ENCODE peak calls at places on chromosomes 4 and X, in eight cellular contexts. R, M, V, C, F, X, E and Q are unnamed samples. For H3K9me3, the result is how much of the 10 kb centered on the place peaks cover.

GRCh38 chr4:67106846-67107467 is 438.3 kb downstream of the CENPC start:
- DNase-seq in F (no peak), X (no peak), V (no peak), E (no peak), R (no peak), M (no peak), C (no peak), Q (no peak)

GRCh38 chr4:3077796-3078195 is 3.3 kb downstream of the HTT start:
- DNase-seq in C (no peak), F (no peak), X (no peak), V (no peak), M (no peak), R (no peak), E (no peak), Q (no peak)

GRCh38 chr4:126558596-126558995 is 1074.2 kb upstream of the INTU start:
- DNase-seq in E (no peak), R (no peak), M (no peak), X (no peak), F (no peak), V (no peak), C (no peak), Q (no peak)

GRCh38 chrX:40074959-40075332 is 22.8 kb downstream of the BCOR start:
- DNase-seq in V (no peak), E (no peak), C (no peak), F (no peak), R (no peak), M (no peak), X (no peak), Q (no peak)

GRCh38 chr4:8708401-8709021 is 115.9 kb downstream of the CPZ start:
- DNase-seq in C (no peak), M (peak), X (peak), R (peak), F (no peak), V (no peak), E (no peak), Q (peak)

GRCh38 chr4:190020790-190021717 is 6.0 kb downstream of the FRG2 start:
- DNase-seq in C (peak), V (no peak), M (peak), R (peak), E (no peak), X (no peak), F (peak), Q (no peak)

GRCh38 chrX:22081475-22082092 is 49.5 kb downstream of the PHEX start:
- DNase-seq in E (no peak), F (peak), R (peak), V (peak), C (peak), X (peak), M (peak), Q (peak)

GRCh38 chrX:68433155-68433980 is at the start of gene OPHN1:
- DNase-seq in C (peak), M (peak), E (no peak), X (peak), V (no peak), R (peak), F (peak), Q (peak)

GRCh38 chrX:47574096-47574553 is 8.1 kb upstream of the TIMP1 start:
- DNase-seq in V (no peak), R (no peak), C (no peak), M (no peak), E (no peak), F (no peak), X (no peak), Q (peak)

GRCh38 chr4:141524116-141524515 is 112.3 kb upstream of the IL15 start:
- DNase-seq in R (no peak), C (peak), M (no peak), X (no peak), F (peak), V (no peak), E (no peak), Q (no peak)

GRCh38 chr4:2672082-2672481 is 84.1 kb downstream of the TNIP2 start:
- DNase-seq in M (no peak), E (no peak), V (no peak), C (no peak), F (no peak), X (no peak), R (no peak), Q (no peak)

GRCh38 chr4:109589119-109589518 is 29.1 kb downstream of the MCUB start:
- DNase-seq in M (no peak), X (no peak), C (no peak), E (no peak), R (no peak), V (no peak), F (peak), Q (no peak)

GRCh38 chrX:63561425-63561824 is 210.3 kb upstream of the SPIN4 start:
- DNase-seq in X (no peak), M (no peak), E (no peak), R (no peak), C (peak), F (no peak), V (no peak), Q (no peak)

DNA sequence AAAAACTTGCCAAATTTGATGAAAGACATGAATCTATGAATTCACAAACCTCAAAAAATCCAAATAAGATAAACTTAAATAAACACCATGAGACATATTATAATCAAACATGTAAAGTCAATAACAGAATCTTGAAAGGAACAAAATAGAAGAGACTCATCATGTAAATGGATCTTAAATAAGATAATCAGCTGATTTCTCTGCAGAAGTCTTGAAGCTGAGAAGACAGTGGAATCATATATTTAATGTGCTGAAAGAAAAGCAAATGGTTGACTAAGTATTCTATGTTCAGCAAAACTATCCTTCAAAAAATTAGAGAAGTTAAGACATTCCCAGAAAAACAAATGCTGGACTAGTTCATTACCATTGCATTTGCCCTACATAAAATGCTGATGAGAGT is 215.7 kb upstream of the SPIN4 start:
- DNase-seq in M (no peak), F (no peak), R (no peak), C (no peak), X (no peak), V (no peak), E (no peak), Q (no peak)
- H3K27ac ChIP-seq in M (no peak), F (no peak), R (no peak), C (no peak), X (no peak), V (no peak), E (no peak), Q (no peak)

GRCh38 chr4:81454498-81454897 is 17.2 kb downstream of the RASGEF1B start:
- DNase-seq in C (peak), M (peak), F (peak), R (no peak), V (no peak), X (no peak), E (no peak), Q (no peak)
- H3K9me3 ChIP-seq in C (under half), M (under half), F (under half), R (under half), V (under half), X (under half), E (under half), Q (under half)

GRCh38 chr4:158823461-158823873 is 54.6 kb downstream of the FNIP2 start:
- DNase-seq in E (no peak), M (no peak), C (peak), F (peak), V (no peak), R (no peak), X (no peak), Q (no peak)
- H3K27ac ChIP-seq in E (no peak), M (no peak), C (peak), F (no peak), V (no peak), R (no peak), X (peak), Q (no peak)

GRCh38 chr4:161601011-161601410 is 562.8 kb downstream of the FSTL5 start:
- DNase-seq in E (no peak), X (no peak), V (no peak), F (no peak), M (no peak), C (no peak), R (no peak), Q (no peak)

DNA sequence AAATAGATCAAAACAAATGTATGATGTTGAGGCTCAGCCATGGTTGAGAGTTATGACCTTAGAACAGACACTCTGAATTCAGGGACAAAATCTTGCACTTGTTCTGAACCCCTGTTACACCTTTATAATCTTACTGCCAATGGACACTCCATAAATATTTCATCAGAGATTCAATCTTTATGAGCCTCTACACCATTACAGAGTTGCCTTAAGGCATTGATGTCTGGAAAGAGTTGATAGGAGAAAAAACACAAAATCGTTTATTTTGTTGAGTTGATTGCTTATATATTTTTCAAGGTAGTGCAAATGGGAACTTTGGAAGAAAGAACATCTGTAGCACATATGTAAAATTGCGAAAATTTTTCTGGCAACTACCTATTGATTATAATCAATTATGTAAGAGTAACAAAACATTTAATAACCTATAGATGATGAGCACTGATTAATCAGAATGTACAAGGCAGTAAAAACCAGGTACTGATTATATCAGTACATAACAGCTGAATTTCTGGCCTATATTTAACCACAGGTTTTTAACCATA is 568.5 kb downstream of the FSTL5 start:
- DNase-seq in E (no peak), C (no peak), V (no peak), F (no peak), R (no peak), X (no peak), M (no peak), Q (no peak)
- H3K9me3 ChIP-seq in E (under half), C (under half), V (under half), F (under half), R (under half), X (under half), M (under half), Q (under half)

GRCh38 chrX:11430266-11430665 is 137.1 kb downstream of the AMELX start:
- DNase-seq in F (peak), E (no peak), C (peak), X (no peak), M (no peak), V (no peak), R (no peak), Q (no peak)

GRCh38 chrX:11427082-11428033 is 134.1 kb downstream of the AMELX start:
- DNase-seq in X (peak), V (no peak), E (no peak), C (peak), M (peak), R (peak), F (no peak), Q (no peak)

GRCh38 chrX:11431833-11432232 is 138.6 kb downstream of the AMELX start:
- DNase-seq in V (no peak), E (no peak), X (no peak), M (no peak), F (no peak), R (no peak), C (no peak), Q (no peak)

GRCh38 chrX:11426712-11427081 is 133.5 kb downstream of the AMELX start:
- DNase-seq in C (no peak), F (no peak), M (no peak), R (no peak), X (no peak), E (no peak), V (no peak), Q (no peak)

GRCh38 chrX:11429543-11430085 is 136.4 kb downstream of the AMELX start:
- DNase-seq in X (no peak), R (no peak), F (no peak), C (no peak), V (no peak), M (no peak), E (no peak), Q (no peak)
- H3K27ac ChIP-seq in X (no peak), R (no peak), F (no peak), C (no peak), V (no peak), M (no peak), E (no peak), Q (no peak)

GRCh38 chr4:186717556-186717955 is 6.1 kb downstream of the FAT1 start:
- DNase-seq in E (no peak), X (no peak), V (no peak), R (no peak), M (no peak), C (no peak), F (no peak), Q (no peak)
- H3K9me3 ChIP-seq in E (under half), X (under half), V (under half), R (under half), M (under half), C (under half), F (under half), Q (under half)

DNA sequence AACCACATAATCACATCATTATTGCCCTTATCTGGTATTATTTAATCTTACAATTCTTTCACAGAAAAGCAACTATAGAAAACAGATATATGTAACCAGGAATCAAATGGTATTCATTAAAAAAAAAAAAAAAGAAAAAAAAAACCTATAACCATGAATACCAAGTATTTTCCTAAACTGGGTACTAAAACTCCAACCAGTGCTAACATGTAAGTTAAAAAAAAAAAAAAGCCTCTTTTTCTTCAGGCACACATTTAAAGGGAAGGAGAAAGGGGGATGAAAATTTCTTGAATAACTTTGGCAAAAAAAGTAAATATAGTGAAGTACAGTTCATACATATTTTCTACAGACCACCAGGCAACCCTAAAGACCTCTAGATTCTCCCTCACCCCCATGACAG is 2.1 kb downstream of the PPAT start:
- DNase-seq in F (no peak), V (no peak), M (no peak), X (no peak), E (no peak), R (no peak), C (no peak), Q (no peak)
- H3K27ac ChIP-seq in F (no peak), V (no peak), M (no peak), X (no peak), E (peak), R (no peak), C (no peak), Q (no peak)